ENCODE peak calls at places on chromosomes 2 and 18, in six cellular contexts. V is ovary, M is gastrocnemius medialis, B is A549, O is HCT116, R is GM12892. J is an unnamed sample.
A peak's percentile ranks its signal among the peaks of the same experiment; 100 is the strongest.

GRCh38 chr2:236117861-236118269 is 50.3 kb downstream of the GBX2 start:
- DNase-seq in V (no peak), M (no peak), R (no peak), O (no peak), B (no peak), J (no peak)

GRCh38 chr2:200462136-200462710 is 47.6 kb downstream of the KCTD18 start:
- DNase-seq in R (no peak), O (no peak), B (no peak), M (no peak), V (no peak), J (no peak)

GRCh38 chr2:128369126-128369555 is 50.5 kb upstream of the HS6ST1 start:
- DNase-seq in B (no peak), R (no peak), O (no peak), V (peak; percentile 48), M (no peak), J (no peak)

GRCh38 chr2:165114345-165114943 is 89.4 kb downstream of the SCN3A start:
- DNase-seq in O (no peak), M (no peak), V (no peak), B (no peak), R (no peak), J (no peak)

GRCh38 chr2:46171441-46171953 is 125.7 kb upstream of the EPAS1 start:
- DNase-seq in V (no peak), R (no peak), O (peak; percentile 24), B (no peak), M (no peak), J (no peak)

GRCh38 chr2:43034921-43035320 is 191.5 kb downstream of the ZFP36L2 start:
- DNase-seq in O (no peak), M (no peak), R (no peak), B (no peak), V (no peak), J (no peak)

GRCh38 chr2:171390941-171391516 is 42.8 kb downstream of the METTL8 start:
- DNase-seq in V (no peak), B (no peak), O (no peak), M (no peak), R (no peak), J (no peak)

GRCh38 chr2:188786368-188786781 is 187.8 kb upstream of the COL3A1 start:
- DNase-seq in V (peak; percentile 13), O (peak; percentile 12), B (no peak), R (no peak), M (peak; percentile 14), J (no peak)

GRCh38 chr2:218959141-218959731 is at the start of gene CDK5R2:
- DNase-seq in R (peak; percentile 99), M (peak; percentile 55), O (peak; percentile 80), V (no peak), B (peak; percentile 97), J (peak; percentile 81)

GRCh38 chr2:6750389-6751158 is 115.1 kb downstream of the CMPK2 start:
- DNase-seq in M (no peak), B (no peak), O (no peak), R (no peak), V (no peak), J (no peak)

GRCh38 chr2:113887393-113887792 is 2.5 kb upstream of the ACTR3 start:
- DNase-seq in V (no peak), R (no peak), B (no peak), M (no peak), O (no peak), J (no peak)

GRCh38 chr2:96954490-96954846 is 31.9 kb downstream of the FAM178B start:
- DNase-seq in R (no peak), B (no peak), V (no peak), M (no peak), O (no peak), J (no peak)

GRCh38 chr2:199303814-199304213 is 153.9 kb downstream of the SATB2 start:
- DNase-seq in O (no peak), M (no peak), V (no peak), R (no peak), B (no peak), J (no peak)

GRCh38 chr2:70552501-70553333 is 909 bp downstream of the TGFA start:
- DNase-seq in V (no peak), R (no peak), M (no peak), O (no peak), B (no peak), J (no peak)

GRCh38 chr18:46369323-46369722 is 265.1 kb downstream of the HAUS1 start:
- DNase-seq in O (no peak), R (no peak), M (no peak), V (no peak), B (no peak), J (no peak)

GRCh38 chr18:310042-310441 is 42.2 kb upstream of the THOC1 start:
- DNase-seq in R (no peak), V (no peak), M (no peak), B (no peak), O (no peak), J (no peak)

GRCh38 chr2:6975988-6976387 is 58.8 kb downstream of the RNF144A start:
- DNase-seq in M (no peak), B (no peak), R (no peak), O (peak; percentile 15), V (no peak), J (no peak)

GRCh38 chr2:20184067-20184938 is 40.6 kb downstream of the SDC1 start:
- DNase-seq in M (no peak), B (peak; percentile 86), O (no peak), R (no peak), V (no peak), J (no peak)

GRCh38 chr2:119438726-119439284 is 7.2 kb downstream of the TMEM37 start:
- DNase-seq in B (no peak), R (no peak), V (no peak), O (no peak), M (no peak), J (no peak)

GRCh38 chr18:14174706-14175085 is 42.5 kb upstream of the ZNF519 start:
- DNase-seq in B (no peak), V (no peak), O (no peak), M (no peak), R (no peak), J (no peak)

GRCh38 chr18:8584798-8585197 is 24.4 kb upstream of the RAB12 start:
- DNase-seq in V (no peak), O (no peak), R (no peak), B (no peak), M (no peak), J (no peak)

GRCh38 chr2:171579481-171579880 is 57.2 kb downstream of the CYBRD1 start:
- DNase-seq in M (no peak), R (no peak), O (no peak), B (no peak), V (no peak), J (no peak)

GRCh38 chr2:204900910-204901309 is 355.6 kb downstream of the PARD3B start:
- DNase-seq in R (no peak), V (no peak), B (no peak), O (no peak), M (no peak), J (no peak)

DNA sequence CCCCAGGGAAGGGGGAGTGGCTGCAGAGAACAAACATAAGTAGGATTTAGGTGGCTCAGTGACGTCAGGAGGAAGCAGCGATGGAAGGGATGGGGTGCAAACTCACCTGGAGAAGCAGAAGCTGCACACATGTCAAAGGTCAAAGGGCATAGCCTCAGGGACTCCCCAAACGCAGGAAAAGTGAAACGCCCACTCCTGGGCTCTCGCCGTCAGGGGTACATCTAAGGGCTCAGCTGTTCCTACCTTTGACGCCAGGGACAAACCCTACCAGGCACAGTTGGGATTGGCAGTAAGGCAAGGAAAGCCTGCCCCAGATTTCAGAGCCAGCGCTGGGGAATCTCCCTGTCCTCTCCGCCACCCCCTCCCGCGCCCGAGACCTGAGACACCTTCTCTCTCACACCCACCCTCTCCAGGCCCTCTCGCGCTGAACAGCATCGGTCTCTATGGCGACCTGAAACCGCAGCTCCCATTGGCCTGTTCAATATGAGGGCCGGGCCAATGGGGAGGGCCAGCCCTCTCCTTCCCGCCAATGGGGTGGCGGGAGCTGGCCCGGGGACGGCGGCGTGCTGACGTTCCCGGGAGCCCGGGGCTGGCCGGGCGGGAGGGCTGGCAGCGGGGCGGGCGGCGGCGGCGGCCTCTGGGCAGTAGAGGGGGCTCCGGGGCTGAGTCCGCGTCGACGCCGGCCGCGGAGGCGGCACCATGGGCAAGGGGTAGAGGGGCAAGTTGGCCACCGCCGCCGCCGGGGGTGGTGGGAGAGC is at the start of the genes CCDC148 and PKP4:
- DNase-seq in R (peak; percentile 83), O (peak; percentile 86), V (peak; percentile 87), B (peak; percentile 86), M (peak; percentile 85), J (peak; percentile 93)
- TF ChIP-seq POLR2A in R (no peak), O (no peak), V (peak; percentile 53), B (peak; percentile 47), M (peak; percentile 64), J (peak; percentile 59)

DNA sequence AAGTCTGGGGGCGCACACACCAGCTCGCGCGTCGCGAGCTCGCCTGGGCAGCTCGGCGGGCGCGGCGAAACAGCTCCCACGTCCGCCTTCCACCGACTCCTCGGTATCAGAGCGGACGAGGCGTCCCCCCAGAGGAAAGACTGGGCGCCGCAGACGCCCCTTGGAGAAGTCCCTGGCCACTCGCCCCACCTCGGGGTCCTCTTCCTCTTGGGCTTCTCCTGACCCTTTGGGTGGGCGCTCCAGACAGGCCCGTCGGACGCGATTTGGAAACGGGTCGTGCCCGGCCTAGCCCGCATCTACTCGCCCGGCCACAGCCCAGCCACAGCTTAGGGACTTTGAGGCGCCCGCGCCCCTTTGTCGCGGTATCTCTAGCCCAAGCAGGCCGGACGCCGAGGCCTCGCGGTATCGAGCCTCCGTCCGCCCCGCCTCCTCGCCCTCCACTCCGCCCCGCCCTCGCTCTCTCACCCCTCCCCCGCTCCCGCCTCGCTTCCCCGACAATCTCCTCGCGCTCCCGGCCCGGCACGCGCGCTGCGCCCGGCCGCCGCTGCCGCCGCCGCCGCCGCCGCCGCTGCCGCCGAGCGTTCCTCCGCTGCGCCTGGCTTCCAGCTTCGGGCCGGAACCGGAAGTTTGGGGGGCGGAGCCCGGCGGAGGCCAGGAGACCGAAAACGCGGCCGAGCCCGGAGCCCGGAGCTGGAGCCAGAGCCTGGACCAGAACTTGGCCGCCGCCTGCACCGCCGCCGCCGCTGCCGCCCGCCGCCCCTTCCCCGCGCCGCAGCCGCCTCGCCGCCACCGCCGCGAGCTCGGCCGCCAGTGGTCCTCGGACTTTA is 752 bp upstream of the ACVR2A start:
- DNase-seq in B (peak; percentile 77), M (peak; percentile 85), V (peak; percentile 92), O (peak; percentile 54), R (peak; percentile 82), J (peak; percentile 94)
- TF ChIP-seq POLR2A in B (peak; percentile 44), M (peak; percentile 73), V (peak; percentile 45), O (no peak), R (peak; percentile 46), J (peak; percentile 48)

GRCh38 chr18:24398515-24398914 is 891 bp upstream of the OSBPL1A start:
- DNase-seq in O (peak; percentile 45), V (no peak), B (no peak), M (no peak), R (no peak), J (no peak)

GRCh38 chr18:24396082-24396623 is 1.5 kb downstream of the OSBPL1A start:
- DNase-seq in M (no peak), R (no peak), V (no peak), O (no peak), B (no peak), J (no peak)

GRCh38 chr18:24397131-24397693 is 412 bp downstream of the OSBPL1A start:
- DNase-seq in V (peak; percentile 21), B (peak; percentile 33), M (peak; percentile 56), O (peak; percentile 45), R (no peak), J (peak; percentile 43)

GRCh38 chr18:24395049-24395780 is 2.4 kb downstream of the OSBPL1A start:
- DNase-seq in M (no peak), V (no peak), B (no peak), O (no peak), R (no peak), J (no peak)

GRCh38 chr18:24397694-24398365 is at the start of gene OSBPL1A:
- DNase-seq in M (peak; percentile 71), R (peak; percentile 19), B (peak; percentile 69), V (peak; percentile 81), O (peak; percentile 91), J (peak; percentile 98)
- TF ChIP-seq POLR2A in M (peak; percentile 67), R (no peak), B (peak; percentile 50), V (no peak), O (peak; percentile 62), J (peak; percentile 54)

GRCh38 chr2:127128508-127128907 is 21.6 kb upstream of the BIN1 start:
- DNase-seq in O (peak; percentile 77), V (no peak), R (no peak), B (no peak), M (no peak), J (no peak)
- TF ChIP-seq POLR2A in O (peak; percentile 42), V (no peak), R (no peak), B (no peak), M (no peak), J (no peak)